ENCODE peak calls at places on chromosomes 16 and 17, in ten cellular contexts. One of them, this sample, is unnamed.

GRCh38 chr16:58614860-58615259 is 14.8 kb downstream of the CNOT1 start:
- DNase-seq in memory B cell: no peak
- DNase-seq in pons: no peak
- DNase-seq in esophagus squamous epithelium: no peak
- DNase-seq in GOT3: no peak
- DNase-seq in glutamatergic neuron: no peak
- DNase-seq in substantia nigra: no peak
- DNase-seq in B cell: no peak
- DNase-seq in stromal cell of bone marrow: no peak
- DNase-seq in stimulated activated CD4-positive, alpha-beta T cell treated with anti-CD3 and anti-CD28 coated beads, Interleukin-15, amount 100 ng/mL, for 24 hours: no peak
- DNase-seq in this sample: no peak

GRCh38 chr17:606501-607243 is 108.0 kb downstream of the VPS53 start:
- DNase-seq in memory B cell: no peak
- DNase-seq in pons: no peak
- DNase-seq in esophagus squamous epithelium: no peak
- DNase-seq in GOT3: no peak
- DNase-seq in glutamatergic neuron: no peak
- DNase-seq in substantia nigra: no peak
- DNase-seq in B cell: no peak
- DNase-seq in stromal cell of bone marrow: no peak
- DNase-seq in stimulated activated CD4-positive, alpha-beta T cell treated with anti-CD3 and anti-CD28 coated beads, Interleukin-15, amount 100 ng/mL, for 24 hours: no peak
- DNase-seq in this sample: no peak

GRCh38 chr17:29347831-29348281 is 42.3 kb upstream of the TAOK1 start:
- DNase-seq in memory B cell: no peak
- DNase-seq in pons: no peak
- DNase-seq in esophagus squamous epithelium: no peak
- DNase-seq in GOT3: no peak
- DNase-seq in glutamatergic neuron: no peak
- DNase-seq in substantia nigra: no peak
- DNase-seq in B cell: no peak
- DNase-seq in stromal cell of bone marrow: peak; percentile 31
- DNase-seq in stimulated activated CD4-positive, alpha-beta T cell treated with anti-CD3 and anti-CD28 coated beads, Interleukin-15, amount 100 ng/mL, for 24 hours: no peak
- DNase-seq in this sample: peak; percentile 28

GRCh38 chr16:19415918-19416317 is 1.8 kb upstream of the TMC5 start:
- DNase-seq in memory B cell: no peak
- DNase-seq in pons: no peak
- DNase-seq in esophagus squamous epithelium: no peak
- DNase-seq in GOT3: no peak
- DNase-seq in glutamatergic neuron: no peak
- DNase-seq in substantia nigra: no peak
- DNase-seq in B cell: no peak
- DNase-seq in stromal cell of bone marrow: no peak
- DNase-seq in stimulated activated CD4-positive, alpha-beta T cell treated with anti-CD3 and anti-CD28 coated beads, Interleukin-15, amount 100 ng/mL, for 24 hours: no peak
- DNase-seq in this sample: no peak

GRCh38 chr16:52114414-52114813 is 432.5 kb downstream of the TOX3 start:
- DNase-seq in memory B cell: no peak
- DNase-seq in pons: no peak
- DNase-seq in esophagus squamous epithelium: no peak
- DNase-seq in GOT3: no peak
- DNase-seq in glutamatergic neuron: no peak
- DNase-seq in substantia nigra: no peak
- DNase-seq in B cell: no peak
- DNase-seq in stromal cell of bone marrow: no peak
- DNase-seq in stimulated activated CD4-positive, alpha-beta T cell treated with anti-CD3 and anti-CD28 coated beads, Interleukin-15, amount 100 ng/mL, for 24 hours: no peak
- DNase-seq in this sample: no peak

GRCh38 chr17:49442051-49442450 is 27.4 kb upstream of the PHB1 start:
- DNase-seq in memory B cell: no peak
- DNase-seq in pons: no peak
- DNase-seq in esophagus squamous epithelium: no peak
- DNase-seq in GOT3: no peak
- DNase-seq in glutamatergic neuron: no peak
- DNase-seq in substantia nigra: no peak
- DNase-seq in B cell: no peak
- DNase-seq in stromal cell of bone marrow: no peak
- DNase-seq in stimulated activated CD4-positive, alpha-beta T cell treated with anti-CD3 and anti-CD28 coated beads, Interleukin-15, amount 100 ng/mL, for 24 hours: no peak
- DNase-seq in this sample: no peak

GRCh38 chr17:58326609-58327341 is 1.8 kb downstream of the TSPOAP1 start:
- DNase-seq in memory B cell: no peak
- DNase-seq in pons: no peak
- DNase-seq in esophagus squamous epithelium: no peak
- DNase-seq in GOT3: no peak
- DNase-seq in glutamatergic neuron: no peak
- DNase-seq in substantia nigra: no peak
- DNase-seq in B cell: no peak
- DNase-seq in stromal cell of bone marrow: no peak
- DNase-seq in stimulated activated CD4-positive, alpha-beta T cell treated with anti-CD3 and anti-CD28 coated beads, Interleukin-15, amount 100 ng/mL, for 24 hours: peak; percentile 60
- DNase-seq in this sample: no peak

GRCh38 chr16:65660390-65660789 is 538.5 kb upstream of the CDH11 start:
- DNase-seq in memory B cell: no peak
- DNase-seq in pons: no peak
- DNase-seq in esophagus squamous epithelium: no peak
- DNase-seq in GOT3: no peak
- DNase-seq in glutamatergic neuron: no peak
- DNase-seq in substantia nigra: no peak
- DNase-seq in B cell: no peak
- DNase-seq in stromal cell of bone marrow: peak; percentile 28
- DNase-seq in stimulated activated CD4-positive, alpha-beta T cell treated with anti-CD3 and anti-CD28 coated beads, Interleukin-15, amount 100 ng/mL, for 24 hours: no peak
- DNase-seq in this sample: no peak

GRCh38 chr17:225551-225950 is 44.1 kb upstream of the DOC2B start:
- DNase-seq in memory B cell: no peak
- DNase-seq in pons: no peak
- DNase-seq in esophagus squamous epithelium: no peak
- DNase-seq in GOT3: no peak
- DNase-seq in glutamatergic neuron: no peak
- DNase-seq in substantia nigra: no peak
- DNase-seq in B cell: no peak
- DNase-seq in stromal cell of bone marrow: no peak
- DNase-seq in stimulated activated CD4-positive, alpha-beta T cell treated with anti-CD3 and anti-CD28 coated beads, Interleukin-15, amount 100 ng/mL, for 24 hours: no peak
- DNase-seq in this sample: no peak

GRCh38 chr16:30567160-30567990 is 4.1 kb downstream of the ZNF688 start:
- DNase-seq in memory B cell: no peak
- DNase-seq in pons: no peak
- DNase-seq in esophagus squamous epithelium: no peak
- DNase-seq in GOT3: no peak
- DNase-seq in glutamatergic neuron: no peak
- DNase-seq in substantia nigra: no peak
- DNase-seq in B cell: no peak
- DNase-seq in stromal cell of bone marrow: no peak
- DNase-seq in stimulated activated CD4-positive, alpha-beta T cell treated with anti-CD3 and anti-CD28 coated beads, Interleukin-15, amount 100 ng/mL, for 24 hours: peak; percentile 78
- DNase-seq in this sample: no peak

GRCh38 chr17:921161-921560 is 58.4 kb downstream of the NXN start:
- DNase-seq in memory B cell: no peak
- DNase-seq in pons: no peak
- DNase-seq in esophagus squamous epithelium: no peak
- DNase-seq in GOT3: no peak
- DNase-seq in glutamatergic neuron: no peak
- DNase-seq in substantia nigra: no peak
- DNase-seq in B cell: no peak
- DNase-seq in stromal cell of bone marrow: no peak
- DNase-seq in stimulated activated CD4-positive, alpha-beta T cell treated with anti-CD3 and anti-CD28 coated beads, Interleukin-15, amount 100 ng/mL, for 24 hours: no peak
- DNase-seq in this sample: no peak

GRCh38 chr16:85492617-85492957 is 120.5 kb upstream of the GSE1 start:
- DNase-seq in memory B cell: no peak
- DNase-seq in pons: no peak
- DNase-seq in esophagus squamous epithelium: no peak
- DNase-seq in GOT3: no peak
- DNase-seq in glutamatergic neuron: no peak
- DNase-seq in substantia nigra: no peak
- DNase-seq in B cell: no peak
- DNase-seq in stromal cell of bone marrow: no peak
- DNase-seq in stimulated activated CD4-positive, alpha-beta T cell treated with anti-CD3 and anti-CD28 coated beads, Interleukin-15, amount 100 ng/mL, for 24 hours: no peak
- DNase-seq in this sample: no peak

GRCh38 chr16:79723583-79724168 is 123.1 kb upstream of the MAF start:
- DNase-seq in memory B cell: no peak
- DNase-seq in pons: no peak
- DNase-seq in esophagus squamous epithelium: no peak
- DNase-seq in GOT3: no peak
- DNase-seq in glutamatergic neuron: no peak
- DNase-seq in substantia nigra: no peak
- DNase-seq in B cell: no peak
- DNase-seq in stromal cell of bone marrow: no peak
- DNase-seq in stimulated activated CD4-positive, alpha-beta T cell treated with anti-CD3 and anti-CD28 coated beads, Interleukin-15, amount 100 ng/mL, for 24 hours: no peak
- DNase-seq in this sample: no peak

GRCh38 chr16:67361038-67361437 is 32.3 kb downstream of the TPPP3 start:
- DNase-seq in memory B cell: no peak
- DNase-seq in pons: no peak
- DNase-seq in esophagus squamous epithelium: no peak
- DNase-seq in GOT3: no peak
- DNase-seq in glutamatergic neuron: no peak
- DNase-seq in substantia nigra: no peak
- DNase-seq in B cell: no peak
- DNase-seq in stromal cell of bone marrow: no peak
- DNase-seq in stimulated activated CD4-positive, alpha-beta T cell treated with anti-CD3 and anti-CD28 coated beads, Interleukin-15, amount 100 ng/mL, for 24 hours: no peak
- DNase-seq in this sample: no peak

This sample was measured in AG09319.